ENCODE peak calls at places on chromosome 5, in nine cellular contexts. M is head of caudate nucleus; F is occipital lobe; K is cardiac fibroblast; D is GM20000; H is stimulated activated naive B cell treated with anti-CD40 and anti-IgM and Interleukin-4, amounts not matched to agents 10 μg/mL and 1 μg/mL and 100 μg/mL, for 72 hours; G is skeletal muscle cell; E is stimulated activated CD4-positive, alpha-beta T cell treated with anti-CD3 and anti-CD28 coated beads, Interleukin-1b, Interleukin-23, amount 100 ng/mL, for 48 hours; U is CD4-positive, CD25-positive, alpha-beta regulatory T cell. Q is an unnamed sample.

GRCh38 chr5:154395407-154396106 is 50.2 kb upstream of the SAP30L start:
- DNase-seq in F (no peak), H (no peak), G (no peak), U (no peak), K (peak; percentile 44), M (peak; percentile 51), E (no peak), D (peak; percentile 55), Q (no peak)

GRCh38 chr5:121913397-121913796 is 48.4 kb upstream of the SRFBP1 start:
- DNase-seq in D (no peak), E (no peak), F (no peak), K (no peak), H (no peak), U (no peak), M (no peak), G (no peak), Q (no peak)

GRCh38 chr5:179819296-179820126 is 1.2 kb upstream of the SQSTM1 start:
- DNase-seq in D (peak; percentile 72), G (peak; percentile 31), E (peak; percentile 36), F (peak; percentile 53), M (peak; percentile 44), U (peak; percentile 40), K (peak; percentile 78), H (peak; percentile 62), Q (no peak)

GRCh38 chr5:90169078-90169477 is 240.5 kb downstream of the CETN3 start:
- DNase-seq in U (no peak), F (no peak), D (no peak), M (no peak), E (no peak), G (no peak), H (no peak), K (no peak), Q (no peak)

GRCh38 chr5:3944930-3945329 is 349.3 kb downstream of the IRX1 start:
- DNase-seq in F (no peak), U (no peak), D (no peak), M (no peak), G (no peak), H (no peak), K (no peak), E (no peak), Q (no peak)

GRCh38 chr5:161342886-161343285 is 203.6 kb downstream of the GABRB2 start:
- DNase-seq in D (no peak), K (no peak), H (no peak), F (no peak), G (no peak), M (no peak), E (no peak), U (no peak), Q (no peak)

GRCh38 chr5:34411470-34412346 is 244.4 kb upstream of the RAI14 start:
- DNase-seq in E (no peak), D (no peak), H (no peak), F (no peak), G (peak; percentile 68), K (peak; percentile 27), U (no peak), M (no peak), Q (no peak)

GRCh38 chr5:55037816-55038379 is 13.8 kb downstream of the GZMK start:
- DNase-seq in G (no peak), H (no peak), M (no peak), U (no peak), D (no peak), E (no peak), K (no peak), F (no peak), Q (no peak)

GRCh38 chr5:10607666-10608442 is 44.0 kb downstream of the ANKRD33B start:
- DNase-seq in K (peak; percentile 82), M (no peak), G (peak; percentile 70), F (no peak), D (peak; percentile 48), E (no peak), U (peak; percentile 46), H (peak; percentile 52), Q (no peak)

GRCh38 chr5:15510816-15511215 is 10.8 kb downstream of the FBXL7 start:
- DNase-seq in F (no peak), M (no peak), U (no peak), E (no peak), D (no peak), K (peak; percentile 17), H (no peak), G (no peak), Q (no peak)

GRCh38 chr5:127870914-127871313 is 167.7 kb downstream of the CCDC192 start:
- DNase-seq in H (no peak), D (no peak), G (no peak), U (no peak), E (no peak), M (peak; percentile 58), K (peak; percentile 69), F (no peak), Q (no peak)

GRCh38 chr5:146533260-146533857 is 17.4 kb upstream of the GPR151 start:
- DNase-seq in E (peak; percentile 76), G (peak; percentile 17), U (peak; percentile 80), M (peak; percentile 64), D (peak; percentile 70), H (peak; percentile 52), K (peak; percentile 66), F (peak; percentile 8), Q (peak; percentile 40)

GRCh38 chr5:773517-774264 is 10.8 kb downstream of the ZDHHC11B start:
- DNase-seq in M (no peak), G (no peak), D (peak; percentile 15), K (no peak), F (no peak), H (no peak), E (no peak), U (no peak), Q (no peak)

GRCh38 chr5:33257807-33258491 is 182.8 kb upstream of the TARS1 start:
- DNase-seq in M (no peak), G (peak; percentile 60), D (no peak), K (peak; percentile 89), U (no peak), H (no peak), F (no peak), E (no peak), Q (no peak)

GRCh38 chr5:14453486-14453885 is 128.1 kb upstream of the OTULINL start:
- DNase-seq in F (no peak), G (no peak), K (no peak), U (no peak), H (no peak), M (no peak), D (no peak), E (no peak), Q (no peak)

GRCh38 chr5:66361070-66361469 is 217.0 kb downstream of the SREK1 start:
- DNase-seq in E (no peak), M (no peak), G (no peak), F (no peak), H (no peak), U (no peak), K (no peak), D (no peak), Q (no peak)

GRCh38 chr5:16427572-16427971 is 38.0 kb downstream of the ZNF622 start:
- DNase-seq in E (no peak), M (peak; percentile 43), U (no peak), G (no peak), D (no peak), H (no peak), K (no peak), F (peak; percentile 6), Q (no peak)

GRCh38 chr5:145056805-145057204 is 778.3 kb downstream of the PRELID2 start:
- DNase-seq in G (no peak), E (no peak), F (no peak), K (peak; percentile 33), U (peak; percentile 20), D (peak; percentile 39), M (no peak), H (no peak), Q (peak; percentile 4)

GRCh38 chr5:134837530-134838181 is 8.1 kb upstream of the C5orf24 start:
- DNase-seq in M (no peak), K (peak; percentile 39), G (no peak), H (no peak), E (no peak), U (no peak), F (no peak), D (no peak), Q (no peak)

GRCh38 chr5:126178521-126178920 is 244.7 kb upstream of the GRAMD2B start:
- DNase-seq in U (no peak), E (no peak), H (no peak), M (no peak), F (no peak), K (peak; percentile 46), G (peak; percentile 44), D (no peak), Q (no peak)

GRCh38 chr5:97100486-97100885 is 41.9 kb downstream of the LIX1 start:
- DNase-seq in F (no peak), D (no peak), G (no peak), M (no peak), E (no peak), H (no peak), K (peak; percentile 7), U (no peak), Q (no peak)

GRCh38 chr5:35138232-35138631 is 90.5 kb upstream of the AGXT2 start:
- DNase-seq in M (no peak), H (no peak), D (no peak), G (peak; percentile 32), E (no peak), U (no peak), K (peak; percentile 61), F (no peak), Q (no peak)

GRCh38 chr5:176787676-176788075 is 22.7 kb upstream of the UNC5A start:
- DNase-seq in H (no peak), E (no peak), U (no peak), G (no peak), F (no peak), K (no peak), M (no peak), D (no peak), Q (no peak)

GRCh38 chr5:169301386-169301930 is 519 bp upstream of the SLIT3 start:
- DNase-seq in K (no peak), G (no peak), E (no peak), D (no peak), U (no peak), H (no peak), M (no peak), F (no peak), Q (no peak)

GRCh38 chr5:171673328-171673727 is 112.3 kb upstream of the SMIM23 start:
- DNase-seq in K (no peak), H (no peak), U (no peak), M (no peak), F (no peak), G (no peak), D (no peak), E (no peak), Q (no peak)

GRCh38 chr5:130135506-130135905 is 231.2 kb downstream of the CHSY3 start:
- DNase-seq in M (no peak), U (no peak), F (no peak), H (no peak), K (peak; percentile 93), G (peak; percentile 70), E (no peak), D (no peak), Q (no peak)

GRCh38 chr5:53069626-53070025 is 39.9 kb downstream of the MOCS2 start:
- DNase-seq in K (peak; percentile 93), D (no peak), E (peak; percentile 84), M (no peak), U (peak; percentile 83), H (no peak), F (no peak), G (peak; percentile 51), Q (no peak)

GRCh38 chr5:74336286-74336685 is 304.2 kb downstream of the ENC1 start:
- DNase-seq in E (no peak), K (no peak), G (no peak), F (no peak), U (no peak), H (no peak), D (no peak), M (no peak), Q (no peak)

Q was measured in GM19239.